ENCODE peak calls at places on chromosome 13, in seven cellular contexts. X is SK-N-SH; B is MCF 10A; P is gastrocnemius medialis; T is tibial artery; V is endodermal cell; Z is CD8-positive, alpha-beta T cell. U is an unnamed sample.

GRCh38 chr13:32033744-32034143 is 2.2 kb downstream of the FRY start:
- DNase-seq in P (no peak), B (no peak), Z (no peak), V (no peak), X (no peak), T (no peak), U (no peak)

GRCh38 chr13:111095031-111095840 is 19.9 kb upstream of the ARHGEF7 start:
- DNase-seq in X (no peak), T (no peak), V (no peak), P (no peak), B (no peak), Z (no peak), U (no peak)

GRCh38 chr13:25046274-25046984 is 49.5 kb upstream of the PABPC3 start:
- DNase-seq in Z (no peak), T (no peak), P (no peak), X (peak), B (no peak), V (peak), U (no peak)

GRCh38 chr13:54373211-54373610 is 1344.6 kb downstream of the OLFM4 start:
- DNase-seq in X (no peak), V (peak), P (no peak), Z (no peak), B (no peak), T (no peak), U (no peak)

GRCh38 chr13:37475966-37476365 is 122.6 kb downstream of the POSTN start:
- DNase-seq in T (no peak), P (no peak), X (no peak), V (no peak), Z (no peak), B (no peak), U (no peak)

GRCh38 chr13:38635030-38635429 is 51.8 kb upstream of the FREM2 start:
- DNase-seq in P (no peak), T (no peak), X (no peak), V (no peak), B (no peak), Z (no peak), U (no peak)

GRCh38 chr13:114142640-114143490 is 10.4 kb upstream of the RASA3 start:
- DNase-seq in V (peak), X (peak), Z (peak), T (peak), B (no peak), P (peak), U (no peak)

GRCh38 chr13:113448545-113448884 is 4.8 kb downstream of the ADPRHL1 start:
- DNase-seq in Z (no peak), P (peak), T (peak), X (no peak), V (peak), B (peak), U (no peak)

GRCh38 chr13:49395416-49396277 is 48.2 kb downstream of the CAB39L start:
- DNase-seq in T (peak), B (no peak), P (no peak), Z (no peak), X (no peak), V (no peak), U (no peak)

GRCh38 chr13:20823071-20823470 is 49.3 kb upstream of the EEF1AKMT1 start:
- DNase-seq in V (no peak), X (no peak), Z (no peak), T (no peak), B (no peak), P (no peak), U (no peak)

GRCh38 chr13:59261928-59262488 is 901.7 kb downstream of the DIAPH3 start:
- DNase-seq in T (no peak), V (peak), P (no peak), Z (no peak), B (peak), X (no peak), U (no peak)

GRCh38 chr13:23570931-23571330 is 719 bp downstream of the TNFRSF19 start:
- DNase-seq in P (no peak), T (no peak), V (no peak), B (no peak), X (no peak), Z (no peak), U (no peak)

GRCh38 chr13:76873454-76873853 is 12.8 kb downstream of the KCTD12 start:
- DNase-seq in B (no peak), X (no peak), P (no peak), V (no peak), Z (no peak), T (no peak), U (no peak)

GRCh38 chr13:113666324-113666660 is 727 bp upstream of the GRK1 start:
- DNase-seq in B (no peak), V (peak), T (peak), P (no peak), Z (no peak), X (no peak), U (no peak)

GRCh38 chr13:110444226-110444653 is 117.3 kb downstream of the RAB20 start:
- DNase-seq in P (no peak), X (no peak), B (peak), V (no peak), Z (no peak), T (peak), U (no peak)

GRCh38 chr13:22196777-22197176 is 525.9 kb downstream of the FGF9 start:
- DNase-seq in P (no peak), X (no peak), Z (no peak), B (no peak), V (no peak), T (no peak), U (no peak)

GRCh38 chr13:112443191-112444000 is 67.2 kb downstream of the SPACA7 start:
- DNase-seq in T (no peak), B (no peak), X (peak), P (no peak), Z (no peak), V (peak), U (no peak)
- TF ChIP-seq CTCF in T (no peak), B (no peak), X (no peak), P (no peak), Z (no peak), V (no peak), U (no peak)

DNA sequence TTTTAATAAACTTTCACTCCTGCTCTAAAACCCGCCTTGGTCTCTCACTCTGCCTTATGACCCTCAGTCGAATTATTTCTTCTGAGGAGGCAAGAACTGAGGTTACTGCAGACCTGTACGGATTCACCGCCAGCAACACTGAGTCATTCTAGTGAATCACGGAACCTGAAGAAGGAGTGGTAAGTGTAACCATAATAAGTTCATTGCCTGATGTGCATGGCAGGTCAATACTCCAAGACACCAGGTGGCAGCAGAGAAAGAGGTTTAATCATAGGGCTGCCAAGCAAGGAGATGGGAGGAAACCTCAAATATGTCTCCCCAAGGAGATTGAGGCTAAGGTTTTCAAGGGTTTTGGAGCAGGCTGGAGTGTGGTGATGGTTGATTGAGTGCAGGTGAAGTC is 204.3 kb upstream of the IPO5 start:
- DNase-seq in T (no peak), X (no peak), P (no peak), V (no peak), Z (no peak), B (peak), U (no peak)
- TF ChIP-seq CTCF in T (no peak), X (peak), P (no peak), V (no peak), Z (no peak), B (peak), U (no peak)

DNA sequence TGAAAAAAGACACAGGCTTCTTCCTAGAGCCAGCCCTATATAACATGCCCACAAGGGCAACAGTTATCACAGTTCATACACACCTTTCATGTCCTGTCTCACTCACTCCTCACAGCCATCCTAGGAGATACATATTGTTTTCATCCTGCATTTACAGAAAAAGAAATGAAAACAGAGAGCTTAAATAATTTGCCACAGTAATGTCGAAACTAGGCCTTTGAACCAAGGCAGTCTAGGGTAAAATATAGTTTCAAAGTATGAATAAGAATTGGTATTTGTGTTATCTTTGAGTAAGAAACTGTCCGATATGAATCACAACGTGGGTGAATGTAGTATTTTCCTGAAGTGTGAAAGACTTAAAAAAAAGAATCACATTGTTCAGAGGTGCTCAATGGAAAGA is 26.8 kb downstream of the CLDN10 start:
- DNase-seq in B (no peak), V (no peak), T (no peak), X (no peak), Z (no peak), P (no peak), U (no peak)
- TF ChIP-seq CTCF in B (no peak), V (no peak), T (no peak), X (no peak), Z (no peak), P (no peak), U (no peak)

DNA sequence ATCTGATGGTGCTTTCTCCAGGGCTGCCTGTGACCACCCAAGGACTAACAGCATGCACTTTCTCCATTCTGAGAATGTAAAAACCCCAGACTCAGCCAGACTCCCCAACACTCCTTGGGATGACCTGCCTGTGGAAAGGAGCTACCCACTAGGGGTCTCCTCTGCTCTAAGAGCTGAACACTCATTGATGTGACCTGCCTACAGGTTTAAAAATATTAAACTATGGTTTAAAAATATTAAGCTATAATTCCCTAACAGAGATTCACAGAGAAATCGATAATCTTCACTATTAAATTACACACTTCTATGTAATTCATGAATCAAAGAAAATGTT is 696.2 kb upstream of the SLITRK5 start:
- DNase-seq in Z (no peak), V (no peak), T (no peak), P (no peak), B (no peak), X (no peak), U (no peak)
- TF ChIP-seq CTCF in Z (no peak), V (peak), T (no peak), P (no peak), B (no peak), X (no peak), U (no peak)

GRCh38 chr13:33057019-33057785 is 41.0 kb downstream of the KL start:
- DNase-seq in V (peak), Z (no peak), P (no peak), B (peak), X (peak), T (no peak), U (no peak)
- TF ChIP-seq CTCF in V (peak), Z (no peak), P (peak), B (peak), X (peak), T (no peak), U (no peak)

GRCh38 chr13:88005188-88005587 is 334.0 kb downstream of the SLITRK5 start:
- DNase-seq in P (no peak), X (no peak), V (no peak), Z (no peak), T (no peak), B (peak), U (no peak)
- TF ChIP-seq CTCF in P (no peak), X (no peak), V (peak), Z (no peak), T (no peak), B (peak), U (no peak)

DNA sequence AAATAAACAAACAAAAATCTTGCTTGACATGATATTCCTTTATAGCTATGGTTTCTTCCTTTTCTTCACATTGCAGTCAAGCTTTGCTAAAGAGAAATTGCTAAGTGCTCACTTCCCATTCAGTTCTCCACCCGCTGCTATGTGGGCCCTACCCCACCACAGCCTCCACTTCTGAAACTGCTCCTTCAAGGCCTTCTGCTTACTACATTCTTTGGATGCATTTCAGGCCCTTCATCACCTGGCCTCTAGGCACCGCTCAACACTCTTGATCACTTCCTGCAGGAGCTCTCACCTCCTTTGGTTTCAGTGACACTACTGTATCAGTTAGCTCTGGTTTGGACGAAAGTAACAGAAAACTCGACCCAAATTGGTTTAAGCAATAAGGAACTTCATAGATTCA is 72.4 kb downstream of the KLF5 start:
- DNase-seq in B (no peak), V (no peak), P (no peak), X (no peak), T (no peak), Z (no peak), U (no peak)
- TF ChIP-seq CTCF in B (no peak), V (peak), P (no peak), X (no peak), T (no peak), Z (no peak), U (no peak)

GRCh38 chr13:87798536-87798935 is 127.4 kb downstream of the SLITRK5 start:
- DNase-seq in V (no peak), Z (no peak), T (no peak), X (peak), B (no peak), P (no peak), U (no peak)

GRCh38 chr13:87788363-87788762 is 117.2 kb downstream of the SLITRK5 start:
- DNase-seq in T (no peak), B (no peak), X (no peak), V (no peak), Z (no peak), P (no peak), U (no peak)

GRCh38 chr13:87792878-87793277 is 121.7 kb downstream of the SLITRK5 start:
- DNase-seq in V (peak), Z (no peak), P (no peak), X (no peak), T (no peak), B (no peak), U (no peak)
- TF ChIP-seq CTCF in V (peak), Z (no peak), P (no peak), X (no peak), T (no peak), B (no peak), U (no peak)

GRCh38 chr13:79631260-79631659 is 150.3 kb downstream of the NDFIP2 start:
- DNase-seq in X (no peak), V (no peak), B (peak), Z (no peak), T (no peak), P (peak), U (no peak)
- TF ChIP-seq CTCF in X (peak), V (peak), B (peak), Z (no peak), T (no peak), P (peak), U (no peak)